ENCODE peak calls at places on chromosomes 12 and 14, in seven cellular contexts. One of them, this sample, is unnamed.

GRCh38 chr14:100486025-100486828 is 101.0 kb downstream of the BEGAIN start:
- DNase-seq in GM20000: peak
- DNase-seq in astrocyte of the spinal cord: peak
- DNase-seq in tibial nerve: peak
- DNase-seq in neural progenitor cell: peak
- DNase-seq in upper lobe of right lung: peak
- DNase-seq in lower leg skin: no peak
- DNase-seq in this sample: peak

GRCh38 chr12:93317227-93317626 is 60.5 kb upstream of the NUDT4 start:
- DNase-seq in GM20000: no peak
- DNase-seq in astrocyte of the spinal cord: no peak
- DNase-seq in tibial nerve: no peak
- DNase-seq in neural progenitor cell: no peak
- DNase-seq in upper lobe of right lung: no peak
- DNase-seq in lower leg skin: no peak
- DNase-seq in this sample: no peak

GRCh38 chr12:53195516-53196420 is 11.3 kb downstream of the ITGB7 start:
- DNase-seq in GM20000: no peak
- DNase-seq in astrocyte of the spinal cord: no peak
- DNase-seq in tibial nerve: no peak
- DNase-seq in neural progenitor cell: no peak
- DNase-seq in upper lobe of right lung: no peak
- DNase-seq in lower leg skin: no peak
- DNase-seq in this sample: no peak

GRCh38 chr12:59122784-59123183 is 202.5 kb upstream of the LRIG3 start:
- DNase-seq in GM20000: no peak
- DNase-seq in astrocyte of the spinal cord: no peak
- DNase-seq in tibial nerve: no peak
- DNase-seq in neural progenitor cell: no peak
- DNase-seq in upper lobe of right lung: no peak
- DNase-seq in lower leg skin: peak
- DNase-seq in this sample: no peak

GRCh38 chr12:11477110-11477509 is 81.7 kb upstream of the PRB2 start:
- DNase-seq in GM20000: no peak
- DNase-seq in astrocyte of the spinal cord: no peak
- DNase-seq in tibial nerve: no peak
- DNase-seq in neural progenitor cell: peak
- DNase-seq in upper lobe of right lung: no peak
- DNase-seq in lower leg skin: no peak
- DNase-seq in this sample: no peak

GRCh38 chr14:101854366-101854765 is 92.9 kb downstream of the PPP2R5C start:
- DNase-seq in GM20000: no peak
- DNase-seq in astrocyte of the spinal cord: no peak
- DNase-seq in tibial nerve: no peak
- DNase-seq in neural progenitor cell: no peak
- DNase-seq in upper lobe of right lung: no peak
- DNase-seq in lower leg skin: no peak
- DNase-seq in this sample: no peak

GRCh38 chr12:6118891-6119568 is 5.4 kb downstream of the VWF start:
- DNase-seq in GM20000: no peak
- DNase-seq in astrocyte of the spinal cord: no peak
- DNase-seq in tibial nerve: no peak
- DNase-seq in neural progenitor cell: no peak
- DNase-seq in upper lobe of right lung: no peak
- DNase-seq in lower leg skin: no peak
- DNase-seq in this sample: no peak

GRCh38 chr14:91511014-91511466 is 930 bp upstream of the PPP4R3A start:
- DNase-seq in GM20000: no peak
- DNase-seq in astrocyte of the spinal cord: no peak
- DNase-seq in tibial nerve: no peak
- DNase-seq in neural progenitor cell: peak
- DNase-seq in upper lobe of right lung: no peak
- DNase-seq in lower leg skin: no peak
- DNase-seq in this sample: no peak

GRCh38 chr12:99686142-99686541 is 38.6 kb downstream of the GARIN6 start:
- DNase-seq in GM20000: no peak
- DNase-seq in astrocyte of the spinal cord: no peak
- DNase-seq in tibial nerve: no peak
- DNase-seq in neural progenitor cell: no peak
- DNase-seq in upper lobe of right lung: no peak
- DNase-seq in lower leg skin: no peak
- DNase-seq in this sample: no peak

GRCh38 chr14:72714094-72714493 is 179.8 kb downstream of the DPF3 start:
- DNase-seq in GM20000: peak
- DNase-seq in astrocyte of the spinal cord: no peak
- DNase-seq in tibial nerve: no peak
- DNase-seq in neural progenitor cell: no peak
- DNase-seq in upper lobe of right lung: peak
- DNase-seq in lower leg skin: no peak
- DNase-seq in this sample: no peak

GRCh38 chr12:116382456-116382902 is 105.0 kb upstream of the MED13L start:
- DNase-seq in GM20000: no peak
- DNase-seq in astrocyte of the spinal cord: no peak
- DNase-seq in tibial nerve: no peak
- DNase-seq in neural progenitor cell: peak
- DNase-seq in upper lobe of right lung: no peak
- DNase-seq in lower leg skin: no peak
- DNase-seq in this sample: no peak

DNA sequence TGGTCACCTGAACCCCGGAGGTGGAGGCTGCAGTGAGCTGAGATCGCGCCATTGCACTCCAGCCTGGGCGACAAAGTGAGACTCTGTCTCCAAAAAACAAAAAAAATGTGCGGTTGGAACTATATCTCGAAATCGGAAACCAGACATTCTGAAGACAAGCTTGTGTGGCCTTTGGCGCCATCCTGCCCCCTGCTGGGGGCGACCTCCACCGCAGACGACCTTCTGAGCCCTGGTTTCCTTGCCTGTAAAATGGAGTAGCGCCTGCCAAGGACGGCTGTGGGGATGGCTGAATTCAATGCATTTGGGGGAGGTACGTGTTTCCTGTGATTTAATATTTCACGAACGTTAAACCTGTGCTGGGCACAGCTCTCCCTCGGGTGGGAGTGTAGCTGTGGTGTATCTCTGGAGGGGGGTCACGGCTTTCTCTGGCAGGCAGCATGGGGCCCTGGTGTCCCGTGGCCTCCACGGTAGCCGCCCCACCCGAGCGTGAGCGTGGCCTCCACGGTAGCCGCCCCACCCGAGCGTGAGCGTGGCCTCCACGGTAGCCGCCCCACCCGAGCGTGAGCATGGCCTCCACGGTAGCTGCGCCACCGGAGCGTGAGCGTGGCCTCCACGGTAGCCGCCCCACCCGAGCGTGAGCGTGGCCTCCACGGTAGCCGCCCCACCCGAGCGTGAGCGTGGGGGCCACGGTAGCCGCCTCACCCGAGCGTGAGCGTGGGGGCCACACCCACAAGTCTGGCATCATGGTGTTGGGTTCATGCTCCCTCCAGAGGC is 55.3 kb downstream of the LRCOL1 start:
- DNase-seq in GM20000: no peak
- DNase-seq in astrocyte of the spinal cord: no peak
- DNase-seq in tibial nerve: no peak
- DNase-seq in neural progenitor cell: peak
- DNase-seq in upper lobe of right lung: no peak
- DNase-seq in lower leg skin: no peak
- DNase-seq in this sample: no peak
- TF ChIP-seq CTCF in GM20000: peak
- TF ChIP-seq CTCF in astrocyte of the spinal cord: peak
- TF ChIP-seq CTCF in tibial nerve: no peak
- TF ChIP-seq CTCF in neural progenitor cell: peak
- TF ChIP-seq CTCF in upper lobe of right lung: peak
- TF ChIP-seq CTCF in lower leg skin: no peak
- TF ChIP-seq CTCF in this sample: no peak

DNA sequence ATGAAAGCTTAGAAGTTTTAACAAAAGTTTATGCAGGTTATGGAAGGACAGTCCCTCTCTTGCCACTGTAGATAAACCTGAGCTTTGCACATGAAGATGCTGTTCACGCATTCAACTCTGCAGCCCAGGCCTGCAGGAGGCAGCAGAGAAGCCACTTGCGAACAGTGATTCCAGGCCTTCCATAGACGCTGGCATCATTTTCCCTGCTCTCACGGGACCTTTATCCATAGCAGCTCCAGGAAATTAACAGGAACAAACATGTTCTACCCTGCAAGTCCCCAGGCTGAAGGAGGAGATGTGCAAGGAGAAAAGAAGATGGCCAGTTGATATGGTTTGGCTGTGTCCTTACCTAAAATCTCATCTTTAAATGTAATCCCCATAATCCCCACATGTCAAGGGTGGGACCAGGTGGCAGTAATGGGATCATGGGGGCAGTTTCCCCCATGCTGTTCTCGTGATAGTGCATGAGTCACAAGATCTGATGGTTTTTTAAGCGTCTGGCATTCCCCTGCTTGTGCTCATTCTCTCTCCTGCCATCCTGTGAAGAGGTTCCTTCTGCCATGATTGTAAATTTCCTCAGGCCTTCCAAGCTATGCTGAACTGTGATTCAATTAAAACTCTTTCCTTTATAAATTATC is 2.0 kb downstream of the ERP27 start:
- DNase-seq in GM20000: no peak
- DNase-seq in astrocyte of the spinal cord: no peak
- DNase-seq in tibial nerve: no peak
- DNase-seq in neural progenitor cell: peak
- DNase-seq in upper lobe of right lung: no peak
- DNase-seq in lower leg skin: no peak
- DNase-seq in this sample: no peak
- TF ChIP-seq CTCF in GM20000: peak
- TF ChIP-seq CTCF in astrocyte of the spinal cord: peak
- TF ChIP-seq CTCF in tibial nerve: no peak
- TF ChIP-seq CTCF in neural progenitor cell: peak
- TF ChIP-seq CTCF in upper lobe of right lung: peak
- TF ChIP-seq CTCF in lower leg skin: no peak
- TF ChIP-seq CTCF in this sample: no peak

DNA sequence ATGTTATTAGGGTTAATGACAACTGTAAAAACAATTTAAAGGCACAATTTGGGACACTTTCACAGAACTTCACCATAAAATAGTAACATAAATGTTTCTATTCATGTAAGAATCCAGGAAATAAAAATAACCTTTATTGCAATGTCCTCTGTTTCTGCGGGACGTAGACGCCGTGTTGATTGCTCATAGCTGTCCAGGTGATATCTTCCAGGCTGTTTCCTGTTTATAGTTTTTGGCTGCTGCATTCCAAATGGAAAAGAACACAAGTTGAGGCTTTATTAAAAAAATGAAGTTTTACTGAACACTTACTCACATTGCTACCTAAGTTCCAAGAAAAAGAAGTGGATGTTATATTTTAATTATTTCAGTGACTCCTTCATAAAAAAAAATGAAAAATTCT is 58.6 kb downstream of the ABCC9 start:
- DNase-seq in GM20000: no peak
- DNase-seq in astrocyte of the spinal cord: no peak
- DNase-seq in tibial nerve: no peak
- DNase-seq in neural progenitor cell: no peak
- DNase-seq in upper lobe of right lung: no peak
- DNase-seq in lower leg skin: no peak
- DNase-seq in this sample: no peak
- TF ChIP-seq CTCF in GM20000: no peak
- TF ChIP-seq CTCF in astrocyte of the spinal cord: no peak
- TF ChIP-seq CTCF in tibial nerve: no peak
- TF ChIP-seq CTCF in neural progenitor cell: no peak
- TF ChIP-seq CTCF in upper lobe of right lung: no peak
- TF ChIP-seq CTCF in lower leg skin: no peak
- TF ChIP-seq CTCF in this sample: no peak

DNA sequence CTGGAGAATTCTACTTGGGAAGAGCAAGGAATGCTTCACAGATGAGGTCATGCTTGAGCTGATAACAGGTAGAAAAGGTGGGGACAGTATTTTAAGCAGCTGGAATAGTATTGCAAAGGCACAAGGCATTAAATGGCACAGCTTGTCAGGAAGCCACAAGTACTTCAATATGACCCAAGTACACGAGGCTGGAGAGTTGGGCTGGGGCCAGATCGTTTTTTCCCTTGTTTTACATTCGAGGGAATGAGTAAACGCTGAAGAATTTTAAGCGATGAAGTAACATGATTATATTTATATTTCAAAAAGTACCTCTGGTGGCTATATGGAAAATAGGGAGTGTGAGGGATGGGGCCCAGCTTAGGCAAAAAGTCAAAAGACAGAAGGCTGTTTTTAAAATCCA is 54.9 kb upstream of the ARID2 start:
- DNase-seq in GM20000: no peak
- DNase-seq in astrocyte of the spinal cord: peak
- DNase-seq in tibial nerve: no peak
- DNase-seq in neural progenitor cell: no peak
- DNase-seq in upper lobe of right lung: peak
- DNase-seq in lower leg skin: peak
- DNase-seq in this sample: no peak
- TF ChIP-seq CTCF in GM20000: no peak
- TF ChIP-seq CTCF in astrocyte of the spinal cord: no peak
- TF ChIP-seq CTCF in tibial nerve: no peak
- TF ChIP-seq CTCF in neural progenitor cell: no peak
- TF ChIP-seq CTCF in upper lobe of right lung: no peak
- TF ChIP-seq CTCF in lower leg skin: no peak
- TF ChIP-seq CTCF in this sample: no peak

GRCh38 chr12:66352899-66353298 is 50.6 kb downstream of the HELB start:
- DNase-seq in GM20000: no peak
- DNase-seq in astrocyte of the spinal cord: no peak
- DNase-seq in tibial nerve: no peak
- DNase-seq in neural progenitor cell: no peak
- DNase-seq in upper lobe of right lung: no peak
- DNase-seq in lower leg skin: no peak
- DNase-seq in this sample: no peak

GRCh38 chr12:66351301-66351700 is 49.0 kb downstream of the HELB start:
- DNase-seq in GM20000: no peak
- DNase-seq in astrocyte of the spinal cord: no peak
- DNase-seq in tibial nerve: no peak
- DNase-seq in neural progenitor cell: no peak
- DNase-seq in upper lobe of right lung: no peak
- DNase-seq in lower leg skin: no peak
- DNase-seq in this sample: no peak

GRCh38 chr12:66354291-66354690 is 52.0 kb downstream of the HELB start:
- DNase-seq in GM20000: no peak
- DNase-seq in astrocyte of the spinal cord: peak
- DNase-seq in tibial nerve: no peak
- DNase-seq in neural progenitor cell: no peak
- DNase-seq in upper lobe of right lung: no peak
- DNase-seq in lower leg skin: no peak
- DNase-seq in this sample: no peak

DNA sequence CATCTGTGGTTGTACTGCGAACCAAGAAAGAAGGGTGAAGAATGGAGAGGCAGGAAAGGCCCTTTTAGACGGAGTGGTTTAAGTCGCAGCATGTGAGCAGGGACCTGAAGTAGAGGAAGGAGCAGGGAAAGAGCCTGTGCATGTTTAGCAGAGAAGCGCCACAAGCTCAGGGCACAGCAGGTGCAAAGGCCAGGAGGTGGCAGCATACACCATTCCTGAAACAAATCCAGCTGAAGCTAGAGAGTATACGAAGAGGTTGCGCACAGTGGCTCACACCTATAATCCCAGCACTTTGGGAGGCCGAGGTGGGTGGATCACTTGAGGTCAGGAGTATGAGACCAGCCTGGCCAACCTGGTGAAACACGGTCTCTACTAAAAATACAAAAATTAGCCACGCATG is 49.9 kb downstream of the HELB start:
- DNase-seq in GM20000: peak
- DNase-seq in astrocyte of the spinal cord: no peak
- DNase-seq in tibial nerve: no peak
- DNase-seq in neural progenitor cell: peak
- DNase-seq in upper lobe of right lung: no peak
- DNase-seq in lower leg skin: no peak
- DNase-seq in this sample: no peak
- TF ChIP-seq CTCF in GM20000: no peak
- TF ChIP-seq CTCF in astrocyte of the spinal cord: peak
- TF ChIP-seq CTCF in tibial nerve: no peak
- TF ChIP-seq CTCF in neural progenitor cell: peak
- TF ChIP-seq CTCF in upper lobe of right lung: peak
- TF ChIP-seq CTCF in lower leg skin: no peak
- TF ChIP-seq CTCF in this sample: no peak